ENCODE peak calls at places on chromosomes 4 and X, in five cellular contexts. U is upper lobe of right lung, T is cardiac muscle cell, F is tibial nerve, D is cardiac fibroblast. G is an unnamed sample.

GRCh38 chr4:3250438-3250955 is 1.5 kb downstream of the MSANTD1 start:
- DNase-seq in U (peak; percentile 89), T (no peak), F (no peak), D (no peak), G (no peak)

GRCh38 chr4:100391913-100392312 is 125.9 kb downstream of the EMCN start:
- DNase-seq in U (no peak), T (peak; percentile 80), F (no peak), D (peak; percentile 67), G (no peak)

GRCh38 chr4:139736257-139736626 is 70.6 kb downstream of the MGST2 start:
- DNase-seq in U (no peak), T (no peak), F (no peak), D (peak; percentile 17), G (no peak)

GRCh38 chr4:5033266-5033945 is 14.1 kb upstream of the CYTL1 start:
- DNase-seq in U (no peak), T (peak; percentile 41), F (no peak), D (no peak), G (no peak)

GRCh38 chr4:14924080-14924916 is 78.0 kb upstream of the CPEB2 start:
- DNase-seq in U (no peak), T (no peak), F (no peak), D (no peak), G (no peak)

GRCh38 chr4:173014113-173014558 is 154.5 kb upstream of the GALNT7 start:
- DNase-seq in U (no peak), T (peak; percentile 63), F (no peak), D (peak; percentile 85), G (no peak)

GRCh38 chr4:120865985-120866384 is 56.5 kb downstream of the PRDM5 start:
- DNase-seq in U (no peak), T (no peak), F (no peak), D (no peak), G (no peak)

GRCh38 chrX:39477438-39478120 is 620.2 kb downstream of the BCOR start:
- DNase-seq in U (peak; percentile 65), T (peak; percentile 64), F (no peak), D (peak; percentile 38), G (no peak)

GRCh38 chr4:89878611-89879010 is 16.0 kb upstream of the MMRN1 start:
- DNase-seq in U (no peak), T (peak; percentile 18), F (no peak), D (no peak), G (no peak)

GRCh38 chr4:73603307-73603710 is 16.9 kb downstream of the RASSF6 start:
- DNase-seq in U (no peak), T (peak; percentile 89), F (no peak), D (peak; percentile 96), G (no peak)

DNA sequence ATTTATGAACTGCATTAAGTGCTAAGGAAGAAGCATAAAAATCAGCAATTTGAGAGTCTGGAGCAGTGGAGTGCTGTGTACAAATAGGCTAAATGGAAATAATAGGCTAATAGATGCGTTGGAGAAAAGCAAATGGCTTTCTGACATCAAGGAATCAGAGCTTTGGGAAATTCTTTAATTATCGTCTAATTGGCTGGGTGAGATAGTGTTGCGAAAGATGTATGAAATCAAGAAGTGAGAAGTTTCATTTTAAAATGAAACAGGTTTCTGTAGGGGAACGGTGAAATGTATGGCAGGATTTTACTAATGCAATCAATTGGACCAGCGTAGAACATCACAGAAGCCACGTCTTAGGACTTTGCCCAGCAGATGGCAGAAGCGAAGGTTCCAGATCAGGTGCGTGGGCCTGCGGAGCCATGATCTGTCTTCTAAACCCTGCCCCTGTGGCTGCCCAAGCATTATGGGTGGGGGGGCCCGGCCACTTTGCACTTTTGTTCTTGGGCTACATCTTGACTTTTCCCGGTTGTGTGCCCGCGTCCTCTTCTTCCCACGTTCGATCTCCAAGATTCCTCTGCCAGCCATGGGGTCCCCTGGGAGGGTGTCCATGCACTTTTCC is 118.5 kb upstream of the SHISA3 start:
- DNase-seq in U (no peak), T (no peak), F (no peak), D (no peak), G (no peak)
- TF ChIP-seq CTCF in U (no peak), T (no peak), F (no peak), D (no peak), G (no peak)

GRCh38 chr4:151408630-151409469 is at the start of gene FHIP1A:
- DNase-seq in U (peak; percentile 94), T (peak; percentile 51), F (peak; percentile 41), D (peak; percentile 39), G (peak; percentile 65)
- TF ChIP-seq CTCF in U (no peak), T (no peak), F (peak; percentile 24), D (peak; percentile 9), G (no peak)

GRCh38 chrX:129678176-129678880 is 23.6 kb upstream of the APLN start:
- DNase-seq in U (peak; percentile 82), T (no peak), F (no peak), D (no peak), G (no peak)
- TF ChIP-seq CTCF in U (peak; percentile 32), T (peak; percentile 24), F (no peak), D (no peak), G (no peak)

DNA sequence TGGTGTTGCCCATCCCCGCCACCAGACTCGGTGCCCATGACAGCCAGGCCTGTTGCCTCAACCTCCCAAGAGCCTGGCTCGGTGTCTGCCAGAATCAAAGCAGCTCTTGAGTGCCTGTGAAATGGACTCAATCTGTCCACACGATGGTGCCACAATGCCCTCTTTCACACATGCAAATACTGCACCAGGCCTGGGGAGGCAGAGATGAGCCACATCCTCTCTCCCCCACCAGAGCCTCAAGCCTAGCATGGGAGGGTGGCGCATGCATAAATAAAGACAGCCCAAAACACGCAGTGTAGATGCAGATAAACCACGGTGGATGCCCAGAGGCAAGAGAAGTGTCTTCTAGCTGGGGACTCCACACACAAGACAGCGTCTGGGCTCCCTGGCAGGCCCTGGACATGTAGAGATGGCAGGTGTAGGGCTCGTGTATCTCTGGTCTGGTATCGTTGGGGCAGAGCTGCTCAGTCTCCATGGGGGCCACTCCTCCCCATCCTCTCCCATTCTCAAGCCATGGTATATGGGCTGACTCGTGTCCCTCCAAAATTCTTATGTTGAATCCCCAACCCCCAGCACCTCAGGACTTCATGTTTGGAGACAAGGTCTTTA is 65.6 kb downstream of the JAKMIP1 start:
- DNase-seq in U (no peak), T (no peak), F (no peak), D (no peak), G (no peak)
- TF ChIP-seq CTCF in U (peak; percentile 27), T (no peak), F (no peak), D (no peak), G (no peak)

G was measured in D721Med.